ENCODE peak calls at places on chromosomes 5 and 9, in eight cellular contexts. One of them, this sample, is unnamed.

GRCh38 chr5:73454379-73455036 is 5.9 kb upstream of the FOXD1 start:
- DNase-seq in activated gamma-delta T cell treated with Interleukin-2 at 50 U/mL for 16 hours: peak; percentile 26
- DNase-seq in skeletal muscle cell: no peak
- DNase-seq in DMS 273 treated with DMSO at 0.1 percent for 48 hours: peak; percentile 49
- DNase-seq in NCI-H1105 treated with DMSO at 0.1 percent for 48 hours: peak; percentile 54
- DNase-seq in posterior vena cava: no peak
- DNase-seq in stimulated activated CD8-positive, alpha-beta memory T cell treated with anti-CD3 and anti-CD28 coated beads, Interleukin-4, amount 100 ng/mL, for 1 hour: no peak
- DNase-seq in stimulated activated CD4-positive, alpha-beta T cell treated with anti-CD3 and anti-CD28 coated beads, Interleukin-2, amount 100 ng/mL, for 48 hours: no peak
- DNase-seq in this sample: no peak

GRCh38 chr5:134577022-134577795 is 51.7 kb downstream of the JADE2 start:
- DNase-seq in activated gamma-delta T cell treated with Interleukin-2 at 50 U/mL for 16 hours: no peak
- DNase-seq in skeletal muscle cell: no peak
- DNase-seq in DMS 273 treated with DMSO at 0.1 percent for 48 hours: no peak
- DNase-seq in NCI-H1105 treated with DMSO at 0.1 percent for 48 hours: no peak
- DNase-seq in posterior vena cava: no peak
- DNase-seq in stimulated activated CD8-positive, alpha-beta memory T cell treated with anti-CD3 and anti-CD28 coated beads, Interleukin-4, amount 100 ng/mL, for 1 hour: no peak
- DNase-seq in stimulated activated CD4-positive, alpha-beta T cell treated with anti-CD3 and anti-CD28 coated beads, Interleukin-2, amount 100 ng/mL, for 48 hours: no peak
- DNase-seq in this sample: no peak

GRCh38 chr5:73448451-73449136 is at the start of gene FOXD1:
- DNase-seq in activated gamma-delta T cell treated with Interleukin-2 at 50 U/mL for 16 hours: peak; percentile 17
- DNase-seq in skeletal muscle cell: peak; percentile 93
- DNase-seq in DMS 273 treated with DMSO at 0.1 percent for 48 hours: peak; percentile 90
- DNase-seq in NCI-H1105 treated with DMSO at 0.1 percent for 48 hours: peak; percentile 61
- DNase-seq in posterior vena cava: peak; percentile 95
- DNase-seq in stimulated activated CD8-positive, alpha-beta memory T cell treated with anti-CD3 and anti-CD28 coated beads, Interleukin-4, amount 100 ng/mL, for 1 hour: no peak
- DNase-seq in stimulated activated CD4-positive, alpha-beta T cell treated with anti-CD3 and anti-CD28 coated beads, Interleukin-2, amount 100 ng/mL, for 48 hours: peak; percentile 43
- DNase-seq in this sample: peak; percentile 91

GRCh38 chr9:14437336-14438231 is 123.6 kb upstream of the NFIB start:
- DNase-seq in activated gamma-delta T cell treated with Interleukin-2 at 50 U/mL for 16 hours: no peak
- DNase-seq in skeletal muscle cell: no peak
- DNase-seq in DMS 273 treated with DMSO at 0.1 percent for 48 hours: peak; percentile 7
- DNase-seq in NCI-H1105 treated with DMSO at 0.1 percent for 48 hours: peak; percentile 93
- DNase-seq in posterior vena cava: no peak
- DNase-seq in stimulated activated CD8-positive, alpha-beta memory T cell treated with anti-CD3 and anti-CD28 coated beads, Interleukin-4, amount 100 ng/mL, for 1 hour: no peak
- DNase-seq in stimulated activated CD4-positive, alpha-beta T cell treated with anti-CD3 and anti-CD28 coated beads, Interleukin-2, amount 100 ng/mL, for 48 hours: no peak
- DNase-seq in this sample: no peak

GRCh38 chr9:8855046-8855445 is 1055.5 kb upstream of the DMAC1 start:
- DNase-seq in activated gamma-delta T cell treated with Interleukin-2 at 50 U/mL for 16 hours: no peak
- DNase-seq in skeletal muscle cell: no peak
- DNase-seq in DMS 273 treated with DMSO at 0.1 percent for 48 hours: no peak
- DNase-seq in NCI-H1105 treated with DMSO at 0.1 percent for 48 hours: peak; percentile 41
- DNase-seq in posterior vena cava: no peak
- DNase-seq in stimulated activated CD8-positive, alpha-beta memory T cell treated with anti-CD3 and anti-CD28 coated beads, Interleukin-4, amount 100 ng/mL, for 1 hour: no peak
- DNase-seq in stimulated activated CD4-positive, alpha-beta T cell treated with anti-CD3 and anti-CD28 coated beads, Interleukin-2, amount 100 ng/mL, for 48 hours: no peak
- DNase-seq in this sample: no peak

GRCh38 chr5:179620703-179621350 is 2.6 kb downstream of the HNRNPH1 start:
- DNase-seq in activated gamma-delta T cell treated with Interleukin-2 at 50 U/mL for 16 hours: no peak
- DNase-seq in skeletal muscle cell: no peak
- DNase-seq in DMS 273 treated with DMSO at 0.1 percent for 48 hours: no peak
- DNase-seq in NCI-H1105 treated with DMSO at 0.1 percent for 48 hours: no peak
- DNase-seq in posterior vena cava: peak; percentile 4
- DNase-seq in stimulated activated CD8-positive, alpha-beta memory T cell treated with anti-CD3 and anti-CD28 coated beads, Interleukin-4, amount 100 ng/mL, for 1 hour: no peak
- DNase-seq in stimulated activated CD4-positive, alpha-beta T cell treated with anti-CD3 and anti-CD28 coated beads, Interleukin-2, amount 100 ng/mL, for 48 hours: no peak
- DNase-seq in this sample: no peak

GRCh38 chr5:81750308-81751008 is 439 bp downstream of the SSBP2 start:
- DNase-seq in activated gamma-delta T cell treated with Interleukin-2 at 50 U/mL for 16 hours: peak; percentile 12
- DNase-seq in skeletal muscle cell: no peak
- DNase-seq in DMS 273 treated with DMSO at 0.1 percent for 48 hours: no peak
- DNase-seq in NCI-H1105 treated with DMSO at 0.1 percent for 48 hours: peak; percentile 25
- DNase-seq in posterior vena cava: peak; percentile 83
- DNase-seq in stimulated activated CD8-positive, alpha-beta memory T cell treated with anti-CD3 and anti-CD28 coated beads, Interleukin-4, amount 100 ng/mL, for 1 hour: no peak
- DNase-seq in stimulated activated CD4-positive, alpha-beta T cell treated with anti-CD3 and anti-CD28 coated beads, Interleukin-2, amount 100 ng/mL, for 48 hours: peak; percentile 7
- DNase-seq in this sample: no peak

GRCh38 chr9:19903076-19903475 is 114.2 kb upstream of the SLC24A2 start:
- DNase-seq in activated gamma-delta T cell treated with Interleukin-2 at 50 U/mL for 16 hours: no peak
- DNase-seq in skeletal muscle cell: no peak
- DNase-seq in DMS 273 treated with DMSO at 0.1 percent for 48 hours: no peak
- DNase-seq in NCI-H1105 treated with DMSO at 0.1 percent for 48 hours: no peak
- DNase-seq in posterior vena cava: no peak
- DNase-seq in stimulated activated CD8-positive, alpha-beta memory T cell treated with anti-CD3 and anti-CD28 coated beads, Interleukin-4, amount 100 ng/mL, for 1 hour: no peak
- DNase-seq in stimulated activated CD4-positive, alpha-beta T cell treated with anti-CD3 and anti-CD28 coated beads, Interleukin-2, amount 100 ng/mL, for 48 hours: no peak
- DNase-seq in this sample: no peak

GRCh38 chr5:98308231-98308630 is 465.2 kb upstream of the RGMB start:
- DNase-seq in activated gamma-delta T cell treated with Interleukin-2 at 50 U/mL for 16 hours: no peak
- DNase-seq in skeletal muscle cell: no peak
- DNase-seq in DMS 273 treated with DMSO at 0.1 percent for 48 hours: no peak
- DNase-seq in NCI-H1105 treated with DMSO at 0.1 percent for 48 hours: no peak
- DNase-seq in posterior vena cava: no peak
- DNase-seq in stimulated activated CD8-positive, alpha-beta memory T cell treated with anti-CD3 and anti-CD28 coated beads, Interleukin-4, amount 100 ng/mL, for 1 hour: no peak
- DNase-seq in stimulated activated CD4-positive, alpha-beta T cell treated with anti-CD3 and anti-CD28 coated beads, Interleukin-2, amount 100 ng/mL, for 48 hours: no peak
- DNase-seq in this sample: no peak

GRCh38 chr5:112957970-112958773 is 18.4 kb upstream of the DCP2 start:
- DNase-seq in activated gamma-delta T cell treated with Interleukin-2 at 50 U/mL for 16 hours: no peak
- DNase-seq in skeletal muscle cell: peak; percentile 96
- DNase-seq in DMS 273 treated with DMSO at 0.1 percent for 48 hours: peak; percentile 88
- DNase-seq in NCI-H1105 treated with DMSO at 0.1 percent for 48 hours: peak; percentile 11
- DNase-seq in posterior vena cava: peak; percentile 87
- DNase-seq in stimulated activated CD8-positive, alpha-beta memory T cell treated with anti-CD3 and anti-CD28 coated beads, Interleukin-4, amount 100 ng/mL, for 1 hour: no peak
- DNase-seq in stimulated activated CD4-positive, alpha-beta T cell treated with anti-CD3 and anti-CD28 coated beads, Interleukin-2, amount 100 ng/mL, for 48 hours: no peak
- DNase-seq in this sample: peak; percentile 85

GRCh38 chr9:126363250-126363649 is 36.6 kb downstream of the MVB12B start:
- DNase-seq in activated gamma-delta T cell treated with Interleukin-2 at 50 U/mL for 16 hours: no peak
- DNase-seq in skeletal muscle cell: no peak
- DNase-seq in DMS 273 treated with DMSO at 0.1 percent for 48 hours: no peak
- DNase-seq in NCI-H1105 treated with DMSO at 0.1 percent for 48 hours: no peak
- DNase-seq in posterior vena cava: no peak
- DNase-seq in stimulated activated CD8-positive, alpha-beta memory T cell treated with anti-CD3 and anti-CD28 coated beads, Interleukin-4, amount 100 ng/mL, for 1 hour: no peak
- DNase-seq in stimulated activated CD4-positive, alpha-beta T cell treated with anti-CD3 and anti-CD28 coated beads, Interleukin-2, amount 100 ng/mL, for 48 hours: no peak
- DNase-seq in this sample: no peak

GRCh38 chr5:11482011-11482410 is 422.2 kb downstream of the CTNND2 start:
- DNase-seq in activated gamma-delta T cell treated with Interleukin-2 at 50 U/mL for 16 hours: no peak
- DNase-seq in skeletal muscle cell: peak; percentile 5
- DNase-seq in DMS 273 treated with DMSO at 0.1 percent for 48 hours: no peak
- DNase-seq in NCI-H1105 treated with DMSO at 0.1 percent for 48 hours: no peak
- DNase-seq in posterior vena cava: no peak
- DNase-seq in stimulated activated CD8-positive, alpha-beta memory T cell treated with anti-CD3 and anti-CD28 coated beads, Interleukin-4, amount 100 ng/mL, for 1 hour: no peak
- DNase-seq in stimulated activated CD4-positive, alpha-beta T cell treated with anti-CD3 and anti-CD28 coated beads, Interleukin-2, amount 100 ng/mL, for 48 hours: no peak
- DNase-seq in this sample: no peak

GRCh38 chr5:24208540-24209141 is 436.1 kb downstream of the CDH10 start:
- DNase-seq in activated gamma-delta T cell treated with Interleukin-2 at 50 U/mL for 16 hours: no peak
- DNase-seq in skeletal muscle cell: no peak
- DNase-seq in DMS 273 treated with DMSO at 0.1 percent for 48 hours: no peak
- DNase-seq in NCI-H1105 treated with DMSO at 0.1 percent for 48 hours: no peak
- DNase-seq in posterior vena cava: no peak
- DNase-seq in stimulated activated CD8-positive, alpha-beta memory T cell treated with anti-CD3 and anti-CD28 coated beads, Interleukin-4, amount 100 ng/mL, for 1 hour: no peak
- DNase-seq in stimulated activated CD4-positive, alpha-beta T cell treated with anti-CD3 and anti-CD28 coated beads, Interleukin-2, amount 100 ng/mL, for 48 hours: no peak
- DNase-seq in this sample: no peak

GRCh38 chr5:169974121-169974770 is 6.0 kb downstream of the INSYN2B start:
- DNase-seq in activated gamma-delta T cell treated with Interleukin-2 at 50 U/mL for 16 hours: no peak
- DNase-seq in skeletal muscle cell: no peak
- DNase-seq in DMS 273 treated with DMSO at 0.1 percent for 48 hours: no peak
- DNase-seq in NCI-H1105 treated with DMSO at 0.1 percent for 48 hours: no peak
- DNase-seq in posterior vena cava: no peak
- DNase-seq in stimulated activated CD8-positive, alpha-beta memory T cell treated with anti-CD3 and anti-CD28 coated beads, Interleukin-4, amount 100 ng/mL, for 1 hour: no peak
- DNase-seq in stimulated activated CD4-positive, alpha-beta T cell treated with anti-CD3 and anti-CD28 coated beads, Interleukin-2, amount 100 ng/mL, for 48 hours: no peak
- DNase-seq in this sample: no peak

GRCh38 chr5:29614202-29614601 is 1579.3 kb upstream of the CDH6 start:
- DNase-seq in activated gamma-delta T cell treated with Interleukin-2 at 50 U/mL for 16 hours: no peak
- DNase-seq in skeletal muscle cell: no peak
- DNase-seq in DMS 273 treated with DMSO at 0.1 percent for 48 hours: no peak
- DNase-seq in NCI-H1105 treated with DMSO at 0.1 percent for 48 hours: no peak
- DNase-seq in posterior vena cava: no peak
- DNase-seq in stimulated activated CD8-positive, alpha-beta memory T cell treated with anti-CD3 and anti-CD28 coated beads, Interleukin-4, amount 100 ng/mL, for 1 hour: no peak
- DNase-seq in stimulated activated CD4-positive, alpha-beta T cell treated with anti-CD3 and anti-CD28 coated beads, Interleukin-2, amount 100 ng/mL, for 48 hours: no peak
- DNase-seq in this sample: no peak

GRCh38 chr5:127988149-127988755 is 95.3 kb upstream of the SLC12A2 start:
- DNase-seq in activated gamma-delta T cell treated with Interleukin-2 at 50 U/mL for 16 hours: no peak
- DNase-seq in skeletal muscle cell: peak; percentile 86
- DNase-seq in DMS 273 treated with DMSO at 0.1 percent for 48 hours: peak; percentile 33
- DNase-seq in NCI-H1105 treated with DMSO at 0.1 percent for 48 hours: peak; percentile 60
- DNase-seq in posterior vena cava: no peak
- DNase-seq in stimulated activated CD8-positive, alpha-beta memory T cell treated with anti-CD3 and anti-CD28 coated beads, Interleukin-4, amount 100 ng/mL, for 1 hour: no peak
- DNase-seq in stimulated activated CD4-positive, alpha-beta T cell treated with anti-CD3 and anti-CD28 coated beads, Interleukin-2, amount 100 ng/mL, for 48 hours: no peak
- DNase-seq in this sample: peak; percentile 68

GRCh38 chr9:136107155-136107952 is 11.3 kb downstream of the TMEM250 start:
- DNase-seq in activated gamma-delta T cell treated with Interleukin-2 at 50 U/mL for 16 hours: peak; percentile 61
- DNase-seq in skeletal muscle cell: no peak
- DNase-seq in DMS 273 treated with DMSO at 0.1 percent for 48 hours: no peak
- DNase-seq in NCI-H1105 treated with DMSO at 0.1 percent for 48 hours: no peak
- DNase-seq in posterior vena cava: no peak
- DNase-seq in stimulated activated CD8-positive, alpha-beta memory T cell treated with anti-CD3 and anti-CD28 coated beads, Interleukin-4, amount 100 ng/mL, for 1 hour: no peak
- DNase-seq in stimulated activated CD4-positive, alpha-beta T cell treated with anti-CD3 and anti-CD28 coated beads, Interleukin-2, amount 100 ng/mL, for 48 hours: no peak
- DNase-seq in this sample: no peak

GRCh38 chr9:33378121-33378795 is 24.1 kb downstream of the AQP7 start:
- DNase-seq in activated gamma-delta T cell treated with Interleukin-2 at 50 U/mL for 16 hours: no peak
- DNase-seq in skeletal muscle cell: no peak
- DNase-seq in DMS 273 treated with DMSO at 0.1 percent for 48 hours: no peak
- DNase-seq in NCI-H1105 treated with DMSO at 0.1 percent for 48 hours: no peak
- DNase-seq in posterior vena cava: peak; percentile 42
- DNase-seq in stimulated activated CD8-positive, alpha-beta memory T cell treated with anti-CD3 and anti-CD28 coated beads, Interleukin-4, amount 100 ng/mL, for 1 hour: no peak
- DNase-seq in stimulated activated CD4-positive, alpha-beta T cell treated with anti-CD3 and anti-CD28 coated beads, Interleukin-2, amount 100 ng/mL, for 48 hours: no peak
- DNase-seq in this sample: no peak

GRCh38 chr9:37141015-37141414 is 20.6 kb downstream of the ZCCHC7 start:
- DNase-seq in activated gamma-delta T cell treated with Interleukin-2 at 50 U/mL for 16 hours: no peak
- DNase-seq in skeletal muscle cell: no peak
- DNase-seq in DMS 273 treated with DMSO at 0.1 percent for 48 hours: no peak
- DNase-seq in NCI-H1105 treated with DMSO at 0.1 percent for 48 hours: no peak
- DNase-seq in posterior vena cava: no peak
- DNase-seq in stimulated activated CD8-positive, alpha-beta memory T cell treated with anti-CD3 and anti-CD28 coated beads, Interleukin-4, amount 100 ng/mL, for 1 hour: no peak
- DNase-seq in stimulated activated CD4-positive, alpha-beta T cell treated with anti-CD3 and anti-CD28 coated beads, Interleukin-2, amount 100 ng/mL, for 48 hours: no peak
- DNase-seq in this sample: no peak

GRCh38 chr5:67971223-67971830 is 244.2 kb upstream of the PIK3R1 start:
- DNase-seq in activated gamma-delta T cell treated with Interleukin-2 at 50 U/mL for 16 hours: no peak
- DNase-seq in skeletal muscle cell: peak; percentile 66
- DNase-seq in DMS 273 treated with DMSO at 0.1 percent for 48 hours: no peak
- DNase-seq in NCI-H1105 treated with DMSO at 0.1 percent for 48 hours: no peak
- DNase-seq in posterior vena cava: no peak
- DNase-seq in stimulated activated CD8-positive, alpha-beta memory T cell treated with anti-CD3 and anti-CD28 coated beads, Interleukin-4, amount 100 ng/mL, for 1 hour: no peak
- DNase-seq in stimulated activated CD4-positive, alpha-beta T cell treated with anti-CD3 and anti-CD28 coated beads, Interleukin-2, amount 100 ng/mL, for 48 hours: no peak
- DNase-seq in this sample: no peak

GRCh38 chr5:72177538-72177937 is 70.3 kb downstream of the MAP1B start:
- DNase-seq in activated gamma-delta T cell treated with Interleukin-2 at 50 U/mL for 16 hours: no peak
- DNase-seq in skeletal muscle cell: no peak
- DNase-seq in DMS 273 treated with DMSO at 0.1 percent for 48 hours: no peak
- DNase-seq in NCI-H1105 treated with DMSO at 0.1 percent for 48 hours: no peak
- DNase-seq in posterior vena cava: no peak
- DNase-seq in stimulated activated CD8-positive, alpha-beta memory T cell treated with anti-CD3 and anti-CD28 coated beads, Interleukin-4, amount 100 ng/mL, for 1 hour: no peak
- DNase-seq in stimulated activated CD4-positive, alpha-beta T cell treated with anti-CD3 and anti-CD28 coated beads, Interleukin-2, amount 100 ng/mL, for 48 hours: no peak
- DNase-seq in this sample: no peak

GRCh38 chr9:95105519-95106287 is 211.8 kb downstream of the FANCC start:
- DNase-seq in activated gamma-delta T cell treated with Interleukin-2 at 50 U/mL for 16 hours: no peak
- DNase-seq in skeletal muscle cell: no peak
- DNase-seq in DMS 273 treated with DMSO at 0.1 percent for 48 hours: no peak
- DNase-seq in NCI-H1105 treated with DMSO at 0.1 percent for 48 hours: no peak
- DNase-seq in posterior vena cava: no peak
- DNase-seq in stimulated activated CD8-positive, alpha-beta memory T cell treated with anti-CD3 and anti-CD28 coated beads, Interleukin-4, amount 100 ng/mL, for 1 hour: no peak
- DNase-seq in stimulated activated CD4-positive, alpha-beta T cell treated with anti-CD3 and anti-CD28 coated beads, Interleukin-2, amount 100 ng/mL, for 48 hours: no peak
- DNase-seq in this sample: no peak

GRCh38 chr5:105565531-105565930 is 2002.9 kb upstream of the NUDT12 start:
- DNase-seq in activated gamma-delta T cell treated with Interleukin-2 at 50 U/mL for 16 hours: no peak
- DNase-seq in skeletal muscle cell: no peak
- DNase-seq in DMS 273 treated with DMSO at 0.1 percent for 48 hours: no peak
- DNase-seq in NCI-H1105 treated with DMSO at 0.1 percent for 48 hours: no peak
- DNase-seq in posterior vena cava: no peak
- DNase-seq in stimulated activated CD8-positive, alpha-beta memory T cell treated with anti-CD3 and anti-CD28 coated beads, Interleukin-4, amount 100 ng/mL, for 1 hour: no peak
- DNase-seq in stimulated activated CD4-positive, alpha-beta T cell treated with anti-CD3 and anti-CD28 coated beads, Interleukin-2, amount 100 ng/mL, for 48 hours: no peak
- DNase-seq in this sample: no peak

GRCh38 chr9:127877566-127877998 is at the start of gene AK1:
- DNase-seq in activated gamma-delta T cell treated with Interleukin-2 at 50 U/mL for 16 hours: no peak
- DNase-seq in skeletal muscle cell: no peak
- DNase-seq in DMS 273 treated with DMSO at 0.1 percent for 48 hours: no peak
- DNase-seq in NCI-H1105 treated with DMSO at 0.1 percent for 48 hours: peak; percentile 42
- DNase-seq in posterior vena cava: peak; percentile 92
- DNase-seq in stimulated activated CD8-positive, alpha-beta memory T cell treated with anti-CD3 and anti-CD28 coated beads, Interleukin-4, amount 100 ng/mL, for 1 hour: no peak
- DNase-seq in stimulated activated CD4-positive, alpha-beta T cell treated with anti-CD3 and anti-CD28 coated beads, Interleukin-2, amount 100 ng/mL, for 48 hours: no peak
- DNase-seq in this sample: no peak

GRCh38 chr9:106588601-106589000 is 274.4 kb upstream of the ZNF462 start:
- DNase-seq in activated gamma-delta T cell treated with Interleukin-2 at 50 U/mL for 16 hours: no peak
- DNase-seq in skeletal muscle cell: peak; percentile 61
- DNase-seq in DMS 273 treated with DMSO at 0.1 percent for 48 hours: no peak
- DNase-seq in NCI-H1105 treated with DMSO at 0.1 percent for 48 hours: no peak
- DNase-seq in posterior vena cava: no peak
- DNase-seq in stimulated activated CD8-positive, alpha-beta memory T cell treated with anti-CD3 and anti-CD28 coated beads, Interleukin-4, amount 100 ng/mL, for 1 hour: no peak
- DNase-seq in stimulated activated CD4-positive, alpha-beta T cell treated with anti-CD3 and anti-CD28 coated beads, Interleukin-2, amount 100 ng/mL, for 48 hours: no peak
- DNase-seq in this sample: no peak